ENCODE peak calls at places on chromosomes 12 and 14, in four cellular contexts. K is breast epithelium, Y is right atrium auricular region, D is A549. V is an unnamed sample.
A peak's percentile ranks its signal among the peaks of the same experiment; 100 is the strongest.

GRCh38 chr12:132774646-132775275 is 13.1 kb upstream of the ANKLE2 start:
- DNase-seq in K (no peak), Y (no peak), D (no peak), V (no peak)

GRCh38 chr14:94015223-94015622 is 10.9 kb upstream of the OTUB2 start:
- DNase-seq in K (no peak), Y (no peak), D (no peak), V (no peak)

GRCh38 chr12:111424793-111425251 is 19.1 kb downstream of the SH2B3 start:
- DNase-seq in K (no peak), Y (no peak), D (no peak), V (no peak)

GRCh38 chr12:26795899-26796298 is 37.1 kb downstream of the ITPR2 start:
- DNase-seq in K (no peak), Y (no peak), D (no peak), V (no peak)

GRCh38 chr14:69004731-69005431 is 25.8 kb upstream of the ACTN1 start:
- DNase-seq in K (no peak), Y (no peak), D (no peak), V (no peak)

GRCh38 chr12:118017926-118018325 is 1.4 kb downstream of the RFC5 start:
- DNase-seq in K (no peak), Y (no peak), D (no peak), V (no peak)

GRCh38 chr12:57521475-57522018 is 1.1 kb upstream of the MBD6 start:
- DNase-seq in K (peak; percentile 70), Y (peak; percentile 68), D (no peak), V (peak; percentile 99)

GRCh38 chr12:113165521-113166450 is 16.3 kb downstream of the CFAP73 start:
- DNase-seq in K (no peak), Y (no peak), D (no peak), V (no peak)

GRCh38 chr12:645563-646071 is 17.6 kb downstream of the NINJ2 start:
- DNase-seq in K (no peak), Y (peak; percentile 87), D (no peak), V (no peak)

GRCh38 chr14:22664261-22664660 is 20.1 kb upstream of the OR6J1 start:
- DNase-seq in K (no peak), Y (no peak), D (no peak), V (peak; percentile 68)

GRCh38 chr14:61140872-61141271 is 140.3 kb downstream of the TMEM30B start:
- DNase-seq in K (no peak), Y (no peak), D (no peak), V (no peak)

GRCh38 chr14:39080886-39081285 is 22.1 kb downstream of the SEC23A start:
- DNase-seq in K (no peak), Y (no peak), D (no peak), V (no peak)

GRCh38 chr14:96903444-96904023 is 106.4 kb downstream of the VRK1 start:
- DNase-seq in K (no peak), Y (no peak), D (no peak), V (no peak)

GRCh38 chr14:57487771-57488170 is 5.9 kb downstream of the CCDC198 start:
- DNase-seq in K (no peak), Y (no peak), D (no peak), V (no peak)

GRCh38 chr12:122138181-122138580 is 35.8 kb downstream of the IL31 start:
- DNase-seq in K (no peak), Y (no peak), D (no peak), V (no peak)

GRCh38 chr12:123269395-123269892 is 2.2 kb downstream of the CDK2AP1 start:
- DNase-seq in K (peak; percentile 80), Y (peak; percentile 84), D (no peak), V (peak; percentile 93)

GRCh38 chr14:56247495-56248087 is 129.4 kb downstream of the PELI2 start:
- DNase-seq in K (no peak), Y (no peak), D (no peak), V (no peak)

GRCh38 chr14:32693114-32693513 is 245.6 kb upstream of the NPAS3 start:
- DNase-seq in K (no peak), Y (no peak), D (no peak), V (peak; percentile 82)

GRCh38 chr14:20714593-20715250 is 26.2 kb downstream of the ANG start:
- DNase-seq in K (peak; percentile 86), Y (peak; percentile 91), D (no peak), V (peak; percentile 12)

GRCh38 chr14:78997811-78998210 is 827.6 kb downstream of the NRXN3 start:
- DNase-seq in K (no peak), Y (no peak), D (no peak), V (no peak)

GRCh38 chr12:17665839-17666238 is 424.2 kb downstream of the RERGL start:
- DNase-seq in K (no peak), Y (no peak), D (no peak), V (no peak)

GRCh38 chr14:63394856-63395255 is 76.1 kb upstream of the GPHB5 start:
- DNase-seq in K (no peak), Y (no peak), D (no peak), V (no peak)

GRCh38 chr12:98754095-98754494 is 109.0 kb downstream of the APAF1 start:
- DNase-seq in K (no peak), Y (no peak), D (peak; percentile 87), V (peak; percentile 32)

GRCh38 chr12:121334513-121335343 is 17.5 kb downstream of the ANAPC5 start:
- DNase-seq in K (no peak), Y (no peak), D (peak; percentile 75), V (peak; percentile 75)

DNA sequence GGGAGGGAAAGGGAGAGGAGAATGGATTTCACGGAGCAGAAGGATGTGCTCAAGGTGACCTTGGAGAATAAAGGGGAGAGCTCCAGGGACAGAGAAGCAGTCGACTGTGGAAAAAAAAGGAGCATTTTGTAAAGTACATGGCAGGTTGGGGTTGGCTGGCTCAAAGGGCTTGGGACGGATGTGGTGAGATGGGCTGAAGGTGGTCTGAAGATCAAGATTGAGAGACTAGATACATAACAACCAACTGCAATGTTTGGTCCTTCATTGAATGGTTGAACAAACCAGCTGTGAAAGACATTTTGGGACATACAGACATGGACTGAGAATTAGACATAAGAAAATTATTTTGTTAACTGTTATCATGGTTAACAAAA is 1.6 kb upstream of the CD63 start:
- DNase-seq in K (no peak), Y (no peak), D (no peak), V (no peak)
- H3K4me3 ChIP-seq in K (peak overlapping the region; percentile 89), Y (peak overlapping the region; percentile 80), D (peak overlapping the region; percentile 76), V (peak overlapping the region; percentile 71)

GRCh38 chr14:103558071-103558882 is 4.2 kb downstream of the BAG5 start:
- DNase-seq in K (no peak), Y (no peak), D (no peak), V (peak; percentile 67)
- H3K4me1 ChIP-seq in K (peaks cover 4% of the 10 kb centered on the region), Y (no peaks in the 10 kb centered on the region), D (peaks cover 27% of the 10 kb centered on the region), V (peaks cover 14% of the 10 kb centered on the region)

GRCh38 chr14:77130386-77130785 is 11.2 kb downstream of the ZDHHC22 start:
- DNase-seq in K (no peak), Y (peak; percentile 16), D (no peak), V (no peak)
- H3K4me3 ChIP-seq in K (no peak overlapping the region), Y (no peak overlapping the region), D (no peak overlapping the region), V (no peak overlapping the region)

GRCh38 chr14:70906785-70907171 is 481 bp upstream of the PCNX1 start:
- DNase-seq in K (no peak), Y (no peak), D (no peak), V (no peak)
- H3K4me1 ChIP-seq in K (no peaks in the 10 kb centered on the region), Y (no peaks in the 10 kb centered on the region), D (peaks cover 19% of the 10 kb centered on the region), V (peaks cover 11% of the 10 kb centered on the region)

GRCh38 chr14:89407856-89408255 is 9.2 kb downstream of the FOXN3 start:
- DNase-seq in K (no peak), Y (no peak), D (no peak), V (no peak)

GRCh38 chr14:89406941-89407340 is 10.1 kb downstream of the FOXN3 start:
- DNase-seq in K (no peak), Y (no peak), D (no peak), V (no peak)

GRCh38 chr14:89411976-89412375 is 5.1 kb downstream of the FOXN3 start:
- DNase-seq in K (no peak), Y (no peak), D (no peak), V (no peak)

GRCh38 chr14:89408907-89409675 is 7.9 kb downstream of the FOXN3 start:
- DNase-seq in K (peak; percentile 75), Y (no peak), D (no peak), V (no peak)

GRCh38 chr14:89409961-89410360 is 7.1 kb downstream of the FOXN3 start:
- DNase-seq in K (no peak), Y (no peak), D (no peak), V (no peak)
- H3K4me3 ChIP-seq in K (no peak overlapping the region), Y (no peak overlapping the region), D (no peak overlapping the region), V (no peak overlapping the region)

DNA sequence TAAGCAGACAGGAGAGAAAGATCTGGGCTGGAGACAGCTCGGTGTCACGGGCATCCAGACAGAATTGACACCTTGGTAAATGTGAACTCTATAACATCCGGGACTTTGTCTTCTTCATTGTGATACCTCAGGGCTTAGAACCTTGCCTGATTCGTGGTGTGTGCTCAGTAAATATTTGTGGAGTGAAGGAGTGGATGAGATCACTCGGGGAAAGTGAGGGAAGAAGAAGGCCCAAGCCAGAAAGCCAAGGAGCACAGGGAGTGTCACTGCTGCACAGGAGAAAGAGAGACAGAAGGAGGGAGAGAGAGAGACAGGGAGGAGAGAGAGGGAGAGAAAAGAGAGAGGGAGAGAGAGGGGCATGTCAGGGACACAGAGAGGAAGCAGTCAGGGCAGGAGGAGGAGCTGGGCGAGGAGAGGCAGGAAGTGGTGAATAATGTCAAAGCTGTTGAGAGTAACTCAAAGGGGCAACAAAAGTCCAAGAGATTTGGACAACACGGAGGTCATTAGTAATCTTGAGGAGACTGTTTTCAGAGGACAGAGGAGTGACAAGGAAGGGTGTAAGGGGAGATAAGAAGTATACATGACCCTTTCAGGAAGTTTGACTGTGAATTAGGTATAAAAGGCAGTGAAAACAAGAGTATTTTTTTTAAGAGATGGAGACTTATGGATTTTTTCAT is 141.6 kb upstream of the MAX start:
- DNase-seq in K (no peak), Y (no peak), D (no peak), V (no peak)
- H3K4me1 ChIP-seq in K (no peaks in the 10 kb centered on the region), Y (no peaks in the 10 kb centered on the region), D (peaks cover 43% of the 10 kb centered on the region), V (no peaks in the 10 kb centered on the region)

GRCh38 chr12:40010899-40011774 is 94.7 kb downstream of the SLC2A13 start:
- DNase-seq in K (no peak), Y (peak; percentile 77), D (peak; percentile 55), V (peak; percentile 43)

GRCh38 chr12:40012709-40013108 is 93.2 kb downstream of the SLC2A13 start:
- DNase-seq in K (no peak), Y (no peak), D (no peak), V (no peak)

GRCh38 chr12:40013292-40013691 is 92.6 kb downstream of the SLC2A13 start:
- DNase-seq in K (no peak), Y (no peak), D (no peak), V (no peak)

GRCh38 chr12:40013847-40014246 is 92.0 kb downstream of the SLC2A13 start:
- DNase-seq in K (no peak), Y (no peak), D (no peak), V (no peak)

DNA sequence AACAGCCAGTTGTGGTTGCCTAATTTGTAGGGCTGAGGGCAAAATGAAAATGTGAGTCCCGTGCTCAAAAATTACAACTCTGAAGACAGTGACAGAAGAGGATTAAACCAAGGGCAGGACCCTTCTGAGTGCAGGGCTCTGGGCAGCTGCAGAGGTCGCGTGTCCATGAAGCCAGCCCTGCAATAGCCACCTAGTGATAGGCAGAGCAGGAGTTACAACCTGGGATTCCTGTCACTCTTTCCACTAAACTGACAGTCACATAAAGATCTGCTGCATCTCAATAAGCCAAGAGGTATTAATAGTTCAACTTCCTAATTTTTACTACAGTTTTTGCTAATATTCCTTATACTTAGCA is 94.1 kb downstream of the SLC2A13 start:
- DNase-seq in K (no peak), Y (no peak), D (no peak), V (no peak)
- H3K4me3 ChIP-seq in K (peak overlapping the region; percentile 20), Y (peak overlapping the region; percentile 11), D (no peak overlapping the region), V (no peak overlapping the region)